ENCODE peak calls at places on chromosomes 2 and 18, in five cellular contexts. One of them, this sample, is unnamed.

GRCh38 chr2:212346865-212347264 is 191.7 kb downstream of the ERBB4 start:
- DNase-seq in PC-3: no peak
- DNase-seq in activated T-cell treated with anti-CD3 and anti-CD28 coated beads, Interleukin-2, amount 50 U/mL, for 72 hours: no peak
- DNase-seq in fibroblast of pulmonary artery: no peak
- DNase-seq in SW 1271: no peak
- DNase-seq in this sample: no peak

GRCh38 chr2:46827274-46827930 is 88.2 kb downstream of the MCFD2 start:
- DNase-seq in PC-3: no peak
- DNase-seq in fibroblast of pulmonary artery: peak; percentile 60
- DNase-seq in SW 1271: no peak
- DNase-seq in activated T-cell treated with anti-CD3 and anti-CD28 coated beads, Interleukin-2, amount 50 U/mL, for 72 hours: no peak
- DNase-seq in this sample: no peak

GRCh38 chr2:28321426-28321825 is 71.2 kb upstream of the FOSL2 start:
- DNase-seq in activated T-cell treated with anti-CD3 and anti-CD28 coated beads, Interleukin-2, amount 50 U/mL, for 72 hours: no peak
- DNase-seq in fibroblast of pulmonary artery: peak; percentile 34
- DNase-seq in SW 1271: no peak
- DNase-seq in PC-3: no peak
- DNase-seq in this sample: no peak

GRCh38 chr2:101981484-101981883 is 10.3 kb upstream of the IL1R2 start:
- DNase-seq in fibroblast of pulmonary artery: no peak
- DNase-seq in PC-3: no peak
- DNase-seq in SW 1271: no peak
- DNase-seq in activated T-cell treated with anti-CD3 and anti-CD28 coated beads, Interleukin-2, amount 50 U/mL, for 72 hours: no peak
- DNase-seq in this sample: no peak

GRCh38 chr2:9140570-9141378 is 65.8 kb upstream of the ASAP2 start:
- DNase-seq in SW 1271: no peak
- DNase-seq in activated T-cell treated with anti-CD3 and anti-CD28 coated beads, Interleukin-2, amount 50 U/mL, for 72 hours: no peak
- DNase-seq in PC-3: no peak
- DNase-seq in fibroblast of pulmonary artery: no peak
- DNase-seq in this sample: no peak

GRCh38 chr2:239355724-239356123 is 45.1 kb downstream of the HDAC4 start:
- DNase-seq in SW 1271: no peak
- DNase-seq in PC-3: no peak
- DNase-seq in fibroblast of pulmonary artery: peak; percentile 72
- DNase-seq in activated T-cell treated with anti-CD3 and anti-CD28 coated beads, Interleukin-2, amount 50 U/mL, for 72 hours: no peak
- DNase-seq in this sample: no peak

GRCh38 chr2:150234787-150235512 is 252.5 kb downstream of the RND3 start:
- DNase-seq in activated T-cell treated with anti-CD3 and anti-CD28 coated beads, Interleukin-2, amount 50 U/mL, for 72 hours: no peak
- DNase-seq in fibroblast of pulmonary artery: peak; percentile 69
- DNase-seq in PC-3: peak; percentile 62
- DNase-seq in SW 1271: no peak
- DNase-seq in this sample: no peak

GRCh38 chr18:48896875-48897511 is 53.8 kb downstream of the SMAD7 start:
- DNase-seq in SW 1271: no peak
- DNase-seq in activated T-cell treated with anti-CD3 and anti-CD28 coated beads, Interleukin-2, amount 50 U/mL, for 72 hours: peak; percentile 46
- DNase-seq in fibroblast of pulmonary artery: no peak
- DNase-seq in PC-3: peak; percentile 24
- DNase-seq in this sample: peak; percentile 82

GRCh38 chr2:157488877-157489276 is 45.0 kb upstream of the CYTIP start:
- DNase-seq in SW 1271: no peak
- DNase-seq in fibroblast of pulmonary artery: no peak
- DNase-seq in PC-3: peak; percentile 29
- DNase-seq in activated T-cell treated with anti-CD3 and anti-CD28 coated beads, Interleukin-2, amount 50 U/mL, for 72 hours: no peak
- DNase-seq in this sample: no peak

GRCh38 chr18:13003466-13003896 is 12.3 kb downstream of the CEP192 start:
- DNase-seq in PC-3: peak; percentile 62
- DNase-seq in fibroblast of pulmonary artery: peak; percentile 82
- DNase-seq in activated T-cell treated with anti-CD3 and anti-CD28 coated beads, Interleukin-2, amount 50 U/mL, for 72 hours: peak; percentile 16
- DNase-seq in SW 1271: no peak
- DNase-seq in this sample: no peak

GRCh38 chr18:69839497-69839896 is 108.2 kb downstream of the CD226 start:
- DNase-seq in SW 1271: no peak
- DNase-seq in activated T-cell treated with anti-CD3 and anti-CD28 coated beads, Interleukin-2, amount 50 U/mL, for 72 hours: no peak
- DNase-seq in fibroblast of pulmonary artery: no peak
- DNase-seq in PC-3: no peak
- DNase-seq in this sample: peak; percentile 40

GRCh38 chr2:133457862-133458261 is 110.4 kb downstream of the NCKAP5 start:
- DNase-seq in activated T-cell treated with anti-CD3 and anti-CD28 coated beads, Interleukin-2, amount 50 U/mL, for 72 hours: no peak
- DNase-seq in SW 1271: no peak
- DNase-seq in PC-3: peak; percentile 68
- DNase-seq in fibroblast of pulmonary artery: no peak
- DNase-seq in this sample: no peak

GRCh38 chr2:127859712-127860085 is 1.7 kb upstream of the POLR2D start:
- DNase-seq in SW 1271: no peak
- DNase-seq in PC-3: peak; percentile 57
- DNase-seq in fibroblast of pulmonary artery: no peak
- DNase-seq in activated T-cell treated with anti-CD3 and anti-CD28 coated beads, Interleukin-2, amount 50 U/mL, for 72 hours: peak; percentile 55
- DNase-seq in this sample: no peak

GRCh38 chr2:129299756-129300155 is 679.7 kb upstream of the RAB6C start:
- DNase-seq in activated T-cell treated with anti-CD3 and anti-CD28 coated beads, Interleukin-2, amount 50 U/mL, for 72 hours: no peak
- DNase-seq in PC-3: no peak
- DNase-seq in SW 1271: no peak
- DNase-seq in fibroblast of pulmonary artery: no peak
- DNase-seq in this sample: no peak

GRCh38 chr18:68962623-68963022 is 164.7 kb downstream of the CCDC102B start:
- DNase-seq in fibroblast of pulmonary artery: no peak
- DNase-seq in PC-3: peak; percentile 27
- DNase-seq in SW 1271: no peak
- DNase-seq in activated T-cell treated with anti-CD3 and anti-CD28 coated beads, Interleukin-2, amount 50 U/mL, for 72 hours: no peak
- DNase-seq in this sample: no peak

This sample was measured in Right ventricle myocardium superior.